ENCODE peak calls at places on chromosomes 6 and 20, in six cellular contexts. T is ovary; W is CD8-positive, alpha-beta T cell; Y is AG04450; Z is fibroblast of lung; U is GM13977. H is an unnamed sample.

GRCh38 chr20:45917790-45918141 is 5.8 kb upstream of the PLTP start:
- DNase-seq in Z (peak), Y (no peak), U (no peak), T (peak), W (no peak), H (no peak)

GRCh38 chr20:23162887-23163286 is 76.8 kb upstream of the CD93 start:
- DNase-seq in U (no peak), Z (no peak), Y (no peak), W (no peak), T (no peak), H (peak)

GRCh38 chr20:21104921-21105320 is 1.2 kb downstream of the LINC00237 start:
- DNase-seq in Z (no peak), Y (no peak), W (no peak), T (no peak), U (no peak), H (no peak)

GRCh38 chr20:9344080-9344920 is 170.1 kb upstream of the LAMP5 start:
- DNase-seq in W (no peak), Y (no peak), Z (peak), U (no peak), T (no peak), H (no peak)

GRCh38 chr20:43937586-43937985 is 22.9 kb downstream of the TOX2 start:
- DNase-seq in Y (no peak), U (no peak), Z (peak), T (no peak), W (no peak), H (no peak)

GRCh38 chr20:33789109-33789857 is 21.9 kb upstream of the CHMP4B start:
- DNase-seq in Z (peak), T (peak), U (no peak), Y (peak), W (no peak), H (peak)

GRCh38 chr6:165889636-165890403 is 226.8 kb upstream of the PDE10A start:
- DNase-seq in T (no peak), Y (no peak), Z (peak), W (no peak), U (peak), H (no peak)

GRCh38 chr6:89940225-89941027 is 46.2 kb downstream of the GJA10 start:
- DNase-seq in T (peak), Z (peak), U (peak), W (peak), Y (peak), H (peak)

GRCh38 chr20:9594284-9594875 is 80.0 kb downstream of the LAMP5 start:
- DNase-seq in T (no peak), Z (no peak), U (no peak), Y (no peak), W (no peak), H (no peak)

GRCh38 chr6:17318435-17319165 is 37.4 kb downstream of the RBM24 start:
- DNase-seq in T (no peak), Z (no peak), W (no peak), U (no peak), Y (no peak), H (no peak)

GRCh38 chr20:19835533-19836222 is 77.6 kb downstream of the RIN2 start:
- DNase-seq in U (no peak), T (no peak), Y (no peak), W (no peak), Z (no peak), H (no peak)

GRCh38 chr20:47062226-47062880 is 167.7 kb downstream of the EYA2 start:
- DNase-seq in Z (no peak), U (no peak), Y (no peak), W (no peak), T (no peak), H (no peak)

GRCh38 chr20:3784863-3785239 is 1.7 kb downstream of the CENPB start:
- DNase-seq in U (no peak), T (no peak), Y (no peak), W (no peak), Z (no peak), H (no peak)

GRCh38 chr20:3785240-3786125 is 1.1 kb downstream of the CENPB start:
- DNase-seq in Y (no peak), U (no peak), T (no peak), Z (no peak), W (no peak), H (no peak)

GRCh38 chr20:3788685-3789155 is 2.2 kb upstream of the CENPB start:
- DNase-seq in W (no peak), Y (no peak), U (no peak), Z (no peak), T (no peak), H (peak)

GRCh38 chr20:3786126-3786484 is 435 bp downstream of the CENPB start:
- DNase-seq in W (no peak), U (peak), Y (no peak), T (peak), Z (peak), H (no peak)

DNA sequence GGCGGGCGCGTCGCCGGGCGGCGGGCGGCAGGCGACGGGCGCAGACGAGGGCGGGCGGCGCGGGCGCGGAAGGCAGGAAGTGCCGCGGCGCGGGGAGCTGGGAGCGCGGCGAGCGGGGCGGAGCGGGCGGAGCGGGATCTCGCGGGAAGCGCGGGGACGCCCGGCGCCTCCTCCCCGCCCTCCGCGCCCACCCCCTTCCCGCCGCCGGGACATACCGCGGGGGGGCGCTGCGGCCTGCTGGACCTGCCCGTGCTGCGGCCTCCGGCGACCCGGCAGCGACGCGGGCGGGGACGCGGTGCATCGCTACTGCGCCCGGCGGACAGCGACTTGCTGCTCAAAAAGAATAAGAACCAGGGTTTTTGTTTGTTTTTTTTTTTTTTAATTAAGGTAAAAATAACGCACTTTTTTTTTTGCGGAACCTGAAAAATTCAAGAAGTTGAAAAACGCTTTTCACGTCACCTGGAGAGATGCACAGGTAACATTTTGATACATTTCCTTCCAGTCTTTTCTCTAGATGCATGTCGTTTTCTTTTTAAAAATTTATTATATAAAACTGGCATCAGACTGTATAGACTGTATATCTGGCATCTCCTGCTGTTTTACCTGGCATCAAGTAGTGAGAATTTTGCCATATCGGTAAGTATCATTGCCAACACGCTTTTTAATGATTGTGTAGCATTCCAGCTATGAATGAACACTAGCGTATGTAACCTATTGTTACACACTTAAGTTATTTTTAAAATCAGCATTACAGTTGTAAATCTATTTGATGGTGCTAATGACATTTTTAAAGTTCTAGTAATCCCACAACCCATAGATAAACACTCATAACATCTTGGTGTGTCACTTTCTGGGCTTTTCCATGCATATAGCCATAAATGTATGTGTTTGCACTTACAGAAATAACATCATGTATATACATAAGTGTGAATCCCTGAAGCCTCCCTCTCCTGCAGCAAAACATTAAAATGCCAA is at the start of gene CENPB:
- DNase-seq in W (peak), U (peak), Y (no peak), T (peak), Z (peak), H (peak)
- TF ChIP-seq CTCF in W (peak), U (peak), Y (peak), T (peak), Z (peak), H (peak)

GRCh38 chr6:84762941-84763396 is 1.4 kb downstream of the TBX18 start:
- DNase-seq in Y (no peak), U (no peak), T (peak), W (no peak), Z (no peak), H (no peak)

GRCh38 chr6:84762220-84762940 is 2.0 kb downstream of the TBX18 start:
- DNase-seq in U (no peak), Y (no peak), Z (no peak), W (no peak), T (peak), H (no peak)

GRCh38 chr6:84766118-84766683 is 1.8 kb upstream of the TBX18 start:
- DNase-seq in U (no peak), Z (no peak), Y (no peak), T (no peak), W (no peak), H (no peak)

GRCh38 chr6:84763397-84764331 is 734 bp downstream of the TBX18 start:
- DNase-seq in T (peak), Y (no peak), W (no peak), Z (peak), U (no peak), H (no peak)

DNA sequence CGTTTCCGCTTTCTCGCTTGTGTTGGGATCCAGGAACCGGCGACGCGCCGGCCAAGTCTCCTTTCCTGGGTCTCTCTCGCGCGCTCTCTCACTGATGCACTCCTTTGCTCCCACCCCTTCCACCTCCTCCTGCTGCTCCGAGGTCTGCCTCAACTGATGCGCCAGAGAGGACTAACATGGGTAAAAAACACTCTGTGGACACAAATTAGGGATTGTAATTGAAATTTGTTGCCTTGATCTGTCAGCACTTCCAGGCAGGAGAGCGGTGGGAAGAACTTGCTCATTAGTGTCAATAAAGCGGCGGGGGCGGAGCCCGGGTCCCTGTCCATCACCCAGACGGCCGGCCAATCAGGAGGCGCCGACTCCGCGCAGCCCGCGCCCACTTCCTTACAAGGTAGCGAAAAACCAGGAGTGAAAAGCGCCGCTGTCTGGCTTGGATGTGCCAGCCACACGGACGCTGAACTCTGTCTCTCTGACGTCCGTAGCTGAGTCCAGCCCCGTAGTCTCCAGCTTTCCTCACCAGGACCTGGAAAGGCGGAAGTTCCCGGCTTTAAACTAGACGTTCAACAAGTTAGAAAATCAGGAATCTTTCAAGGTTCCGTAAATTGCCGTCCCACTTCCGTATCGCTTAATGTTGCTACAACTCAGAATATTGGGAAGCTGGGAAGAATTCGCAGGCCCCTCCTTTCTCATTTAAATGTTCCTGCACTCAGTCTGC is at the start of gene TBX18:
- DNase-seq in W (no peak), Y (peak), Z (peak), T (peak), U (no peak), H (peak)
- TF ChIP-seq CTCF in W (no peak), Y (no peak), Z (peak), T (no peak), U (no peak), H (no peak)

DNA sequence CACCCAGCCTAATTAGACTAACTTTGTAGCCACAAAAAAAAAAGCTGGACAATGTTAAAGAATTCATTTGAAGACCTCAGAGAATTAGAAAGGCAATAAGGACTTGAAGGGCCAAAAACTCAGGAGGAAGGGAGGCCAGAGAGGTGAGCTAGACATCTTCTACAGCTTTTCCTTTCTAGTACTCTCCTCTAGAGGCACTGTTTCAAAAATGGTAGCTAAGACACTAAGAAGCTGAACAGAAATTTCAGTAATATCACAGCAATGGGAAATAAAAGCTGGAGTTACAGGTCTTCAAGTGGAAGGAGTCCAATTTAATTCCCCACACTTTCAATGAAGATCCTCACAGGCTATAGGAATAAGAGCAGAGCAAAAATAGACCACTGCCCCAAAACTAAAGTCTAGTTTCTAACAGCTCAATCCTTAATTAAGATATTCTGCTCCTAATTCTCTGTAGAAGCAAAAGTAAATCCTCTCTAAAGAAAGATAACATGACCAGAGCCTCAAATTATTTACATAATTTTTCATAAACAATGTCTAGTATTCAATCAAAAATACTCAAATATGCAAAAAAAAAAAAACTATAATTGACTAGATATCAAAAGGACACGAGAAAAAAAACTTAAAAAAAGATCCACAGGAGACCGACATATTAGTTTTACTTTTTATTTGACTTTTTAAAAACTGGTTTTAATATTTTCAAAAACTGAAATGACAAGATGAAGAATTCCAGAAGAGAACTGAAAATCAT is 63.7 kb downstream of the RNGTT start:
- DNase-seq in T (no peak), Z (no peak), U (no peak), W (no peak), Y (no peak), H (no peak)
- TF ChIP-seq CTCF in T (no peak), Z (peak), U (no peak), W (no peak), Y (peak), H (no peak)

GRCh38 chr20:6185268-6185667 is 62.4 kb upstream of the FERMT1 start:
- DNase-seq in W (no peak), Y (no peak), T (no peak), U (no peak), Z (no peak), H (no peak)

GRCh38 chr20:6178537-6178936 is 55.7 kb upstream of the FERMT1 start:
- DNase-seq in Y (peak), W (no peak), Z (peak), T (no peak), U (no peak), H (no peak)

GRCh38 chr20:6180531-6180930 is 57.7 kb upstream of the FERMT1 start:
- DNase-seq in W (no peak), Y (no peak), T (no peak), Z (no peak), U (no peak), H (no peak)

DNA sequence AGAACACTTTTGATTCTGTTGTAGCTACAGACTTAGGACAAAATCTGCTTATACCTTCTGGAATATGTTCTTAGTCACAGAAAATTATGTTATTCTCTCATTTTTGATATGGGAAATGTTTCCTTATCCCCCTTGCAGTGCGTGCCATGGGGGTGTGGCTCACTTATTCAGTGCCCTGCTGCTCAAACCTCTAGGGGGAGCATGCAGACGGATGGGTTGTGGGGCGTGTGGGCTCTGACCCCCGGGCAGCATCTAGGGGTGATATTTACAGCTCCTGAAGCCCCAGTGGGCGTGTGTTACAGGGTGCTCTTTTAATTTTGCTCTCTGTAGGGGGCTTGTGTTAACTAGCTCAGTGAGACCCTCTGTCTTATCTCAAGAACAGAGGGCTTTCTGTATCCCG is 61.3 kb upstream of the FERMT1 start:
- DNase-seq in T (no peak), Z (no peak), Y (no peak), W (no peak), U (no peak), H (no peak)
- TF ChIP-seq CTCF in T (no peak), Z (no peak), Y (no peak), W (no peak), U (no peak), H (no peak)

DNA sequence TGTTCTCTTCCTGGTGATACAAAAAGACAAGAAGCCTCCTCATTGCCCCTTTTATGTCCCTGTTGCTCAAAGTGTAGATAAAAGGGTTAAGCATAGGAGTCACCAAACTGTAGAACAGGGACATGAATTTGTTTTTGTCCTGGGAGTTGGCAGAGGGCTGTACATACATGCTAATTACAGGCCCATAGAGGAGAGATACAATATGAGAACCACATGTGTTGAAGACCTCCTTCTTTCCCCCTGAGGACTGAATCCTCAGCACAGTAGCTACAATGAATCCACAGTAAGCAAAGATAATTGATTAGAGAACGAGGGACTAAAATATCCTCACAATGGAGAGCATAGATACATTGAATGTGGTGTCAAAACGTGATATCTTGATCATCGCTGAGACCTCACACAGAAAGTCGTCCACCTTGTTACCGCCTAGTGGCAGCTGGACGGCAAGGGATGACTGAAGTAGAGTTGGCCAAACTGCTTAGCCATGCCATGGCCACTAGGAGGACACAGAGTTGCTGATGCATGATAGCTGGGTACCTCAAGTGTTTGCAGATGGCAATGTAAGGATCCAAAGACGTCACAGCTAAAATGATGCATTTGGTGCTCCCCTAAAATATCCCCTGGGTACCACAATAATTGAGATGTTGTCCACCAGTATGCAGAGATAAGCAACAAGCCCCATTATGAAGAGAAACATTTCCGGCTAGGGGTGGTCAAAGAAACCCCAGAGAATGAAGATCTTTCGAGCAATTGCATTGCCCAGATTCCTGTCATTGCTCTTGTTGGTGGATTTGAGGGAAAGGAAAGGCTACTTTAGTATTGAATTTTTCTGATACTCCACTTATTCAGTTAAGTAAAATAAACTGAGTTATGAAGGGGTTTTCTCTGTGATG is 15.0 kb downstream of the OR2B3 start:
- DNase-seq in T (no peak), Z (no peak), U (peak), W (no peak), Y (no peak), H (peak)
- TF ChIP-seq CTCF in T (no peak), Z (peak), U (peak), W (no peak), Y (peak), H (peak)

DNA sequence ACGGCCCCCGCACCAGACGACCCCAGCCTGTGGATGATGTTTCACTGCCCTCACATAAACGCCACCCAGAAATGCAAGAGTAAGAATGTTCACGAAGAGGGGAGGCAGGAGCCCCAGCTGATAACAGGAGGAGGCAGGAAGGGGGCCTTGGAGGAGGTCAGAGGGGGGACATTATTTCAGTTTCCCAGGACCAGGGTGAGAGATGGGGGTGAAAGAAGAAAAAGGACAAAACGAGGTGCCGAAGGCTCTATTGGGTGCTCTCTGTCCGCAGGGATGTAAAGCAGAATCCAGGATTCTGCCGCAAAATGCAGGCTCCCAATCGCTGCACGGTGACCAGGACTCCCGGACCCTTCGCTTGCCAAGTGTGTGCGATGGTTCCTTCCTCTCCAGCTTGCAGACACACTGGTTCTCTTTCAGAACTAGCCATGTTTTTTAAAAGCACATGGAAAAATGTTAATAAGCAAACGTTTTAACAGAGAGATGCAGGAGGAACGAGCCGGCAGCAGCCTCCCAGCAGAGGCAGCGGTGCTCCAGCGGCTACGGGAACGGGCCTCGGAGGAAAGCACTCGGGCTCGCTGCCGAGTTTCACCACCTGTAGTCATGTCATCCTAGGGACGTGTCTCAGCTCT is 59.5 kb downstream of the ZNF831 start:
- DNase-seq in Z (peak), T (no peak), Y (no peak), U (no peak), W (no peak), H (no peak)
- TF ChIP-seq CTCF in Z (no peak), T (no peak), Y (no peak), U (peak), W (no peak), H (no peak)

GRCh38 chr20:15068486-15068885 is 731.1 kb upstream of the FLRT3 start:
- DNase-seq in Z (no peak), T (no peak), U (no peak), Y (no peak), W (no peak), H (no peak)

GRCh38 chr20:15069355-15069754 is 731.9 kb upstream of the FLRT3 start:
- DNase-seq in Z (no peak), T (no peak), W (no peak), Y (no peak), U (no peak), H (no peak)

GRCh38 chr20:15063077-15063476 is 725.7 kb upstream of the FLRT3 start:
- DNase-seq in Z (no peak), W (no peak), T (no peak), Y (no peak), U (no peak), H (no peak)

GRCh38 chr20:15061955-15062354 is 724.5 kb upstream of the FLRT3 start:
- DNase-seq in Y (no peak), T (no peak), W (no peak), U (no peak), Z (no peak), H (no peak)

GRCh38 chr20:15065794-15066193 is 728.4 kb upstream of the FLRT3 start:
- DNase-seq in T (no peak), U (no peak), Y (no peak), Z (no peak), W (no peak), H (no peak)
- TF ChIP-seq CTCF in T (no peak), U (no peak), Y (no peak), Z (no peak), W (no peak), H (no peak)